ENCODE peak calls at places on chromosomes 7 and 10, in nine cellular contexts. Z, P, D, E, K, Y, O, N and W are unnamed samples.

GRCh38 chr10:93844979-93845626 is 48.7 kb upstream of the SLC35G1 start:
- DNase-seq in K (no peak), O (no peak), D (no peak), E (no peak), P (no peak), Z (no peak), Y (no peak), N (no peak), W (no peak)

GRCh38 chr7:7664344-7664743 is 23.8 kb downstream of the UMAD1 start:
- DNase-seq in N (no peak), O (no peak), Y (no peak), P (no peak), K (no peak), E (no peak), Z (no peak), D (no peak), W (no peak)

GRCh38 chr10:63261496-63261895 is 128.4 kb downstream of the NRBF2 start:
- DNase-seq in N (no peak), K (no peak), P (no peak), D (no peak), Y (peak), Z (no peak), O (no peak), E (no peak), W (no peak)

GRCh38 chr10:89351402-89352038 is 23.7 kb downstream of the IFIT3 start:
- DNase-seq in N (no peak), E (no peak), O (no peak), Y (peak), D (no peak), P (no peak), Z (no peak), K (no peak), W (no peak)

GRCh38 chr10:78772083-78772482 is 296.7 kb upstream of the ZMIZ1 start:
- DNase-seq in P (peak), K (no peak), Z (no peak), Y (no peak), E (no peak), D (no peak), N (no peak), O (no peak), W (no peak)

GRCh38 chr7:16619979-16620408 is 25.6 kb downstream of the ANKMY2 start:
- DNase-seq in O (no peak), Y (peak), D (no peak), E (no peak), P (no peak), K (no peak), Z (no peak), N (no peak), W (no peak)

GRCh38 chr10:100470367-100470766 is 7.6 kb downstream of the WNT8B start:
- DNase-seq in Z (no peak), N (no peak), P (no peak), D (no peak), K (no peak), O (no peak), E (no peak), Y (peak), W (no peak)

GRCh38 chr10:529831-530230 is 159.6 kb downstream of the DIP2C start:
- DNase-seq in P (no peak), D (no peak), E (no peak), O (no peak), K (no peak), Z (no peak), N (no peak), Y (no peak), W (no peak)

GRCh38 chr10:110398419-110399162 is 93.9 kb upstream of the SMNDC1 start:
- DNase-seq in N (no peak), E (peak), Z (no peak), D (no peak), O (peak), K (no peak), P (no peak), Y (peak), W (no peak)

GRCh38 chr7:40839881-40840280 is 705.1 kb downstream of the SUGCT start:
- DNase-seq in P (no peak), K (no peak), Z (no peak), Y (peak), D (no peak), O (no peak), E (no peak), N (no peak), W (no peak)

GRCh38 chr10:93461807-93462178 is 20.3 kb downstream of the MYOF start:
- DNase-seq in Y (peak), D (no peak), K (no peak), O (no peak), E (no peak), P (no peak), Z (no peak), N (no peak), W (no peak)

GRCh38 chr10:73810735-73811465 is 498 bp downstream of the NDST2 start:
- DNase-seq in Z (peak), Y (no peak), N (peak), D (no peak), P (no peak), K (no peak), O (no peak), E (no peak), W (peak)

GRCh38 chr10:130721971-130722370 is 585.8 kb downstream of the GLRX3 start:
- DNase-seq in D (no peak), Y (no peak), K (no peak), O (no peak), Z (no peak), N (no peak), E (no peak), P (no peak), W (no peak)

GRCh38 chr10:17088118-17088806 is 41.3 kb downstream of the CUBN start:
- DNase-seq in P (no peak), N (no peak), K (no peak), D (no peak), O (no peak), E (peak), Z (no peak), Y (peak), W (no peak)

GRCh38 chr10:89458289-89458688 is 43.9 kb downstream of the IFIT5 start:
- DNase-seq in Y (peak), D (no peak), O (no peak), E (no peak), N (no peak), Z (no peak), K (no peak), P (no peak), W (no peak)